ENCODE peak calls at places on chromosomes 4 and X, in four cellular contexts. E, S, L and Y are unnamed samples.
A peak's percentile ranks its signal among the peaks of the same experiment; 100 is the strongest.

GRCh38 chr4:144646523-144647094 is 653 bp downstream of the HHIP start:
- DNase-seq in E (no peak), S (no peak), L (peak; percentile 38), Y (no peak)

GRCh38 chr4:36360755-36361154 is 79.3 kb downstream of the DTHD1 start:
- DNase-seq in E (no peak), S (no peak), L (no peak), Y (no peak)

GRCh38 chrX:119398974-119399771 is at the start of gene SLC25A43:
- DNase-seq in E (no peak), S (no peak), L (peak; percentile 37), Y (no peak)

GRCh38 chr4:166538491-166539005 is 665.5 kb downstream of the TLL1 start:
- DNase-seq in E (no peak), S (no peak), L (no peak), Y (peak; percentile 45)

GRCh38 chrX:2177541-2177940 is 323.2 kb downstream of the DHRSX start:
- DNase-seq in E (no peak), S (no peak), L (no peak), Y (no peak)

GRCh38 chr4:22345678-22346077 is 170.2 kb downstream of the ADGRA3 start:
- DNase-seq in E (no peak), S (no peak), L (no peak), Y (no peak)

GRCh38 chr4:172202480-172203076 is 389.4 kb downstream of the GALNTL6 start:
- DNase-seq in E (peak; percentile 18), S (peak; percentile 21), L (no peak), Y (peak; percentile 56)

GRCh38 chr4:92121099-92121498 is 182.7 kb upstream of the GRID2 start:
- DNase-seq in E (no peak), S (no peak), L (no peak), Y (no peak)

GRCh38 chr4:77697860-77698599 is 92.4 kb downstream of the CXCL13 start:
- DNase-seq in E (peak; percentile 67), S (no peak), L (peak; percentile 65), Y (no peak)
- H3K4me1 ChIP-seq in E (peaks cover 5% of the 10 kb centered on the region), S (peaks cover 6% of the 10 kb centered on the region), L (peaks cover 2% of the 10 kb centered on the region), Y (peaks cover 9% of the 10 kb centered on the region)

GRCh38 chrX:39771089-39771488 is 326.7 kb downstream of the BCOR start:
- DNase-seq in E (no peak), S (no peak), L (no peak), Y (no peak)
- H2AK5ac ChIP-seq in E (no peak overlapping the region), S (no peak overlapping the region), L (peak overlapping the region; percentile 51), Y (no peak overlapping the region)

GRCh38 chr4:147772459-147772969 is 40.6 kb downstream of the ARHGAP10 start:
- DNase-seq in E (peak; percentile 92), S (no peak), L (no peak), Y (no peak)

GRCh38 chr4:147770831-147771230 is 38.9 kb downstream of the ARHGAP10 start:
- DNase-seq in E (no peak), S (no peak), L (no peak), Y (no peak)

GRCh38 chr4:147768113-147768512 is 36.2 kb downstream of the ARHGAP10 start:
- DNase-seq in E (peak; percentile 87), S (no peak), L (no peak), Y (no peak)

GRCh38 chr4:147772056-147772455 is 40.2 kb downstream of the ARHGAP10 start:
- DNase-seq in E (no peak), S (no peak), L (no peak), Y (no peak)

GRCh38 chr4:147769386-147769785 is 37.5 kb downstream of the ARHGAP10 start:
- DNase-seq in E (no peak), S (no peak), L (no peak), Y (no peak)
- H3K4me1 ChIP-seq in E (peaks cover 16% of the 10 kb centered on the region), S (no peaks in the 10 kb centered on the region), L (no peaks in the 10 kb centered on the region), Y (peaks cover 6% of the 10 kb centered on the region)

DNA sequence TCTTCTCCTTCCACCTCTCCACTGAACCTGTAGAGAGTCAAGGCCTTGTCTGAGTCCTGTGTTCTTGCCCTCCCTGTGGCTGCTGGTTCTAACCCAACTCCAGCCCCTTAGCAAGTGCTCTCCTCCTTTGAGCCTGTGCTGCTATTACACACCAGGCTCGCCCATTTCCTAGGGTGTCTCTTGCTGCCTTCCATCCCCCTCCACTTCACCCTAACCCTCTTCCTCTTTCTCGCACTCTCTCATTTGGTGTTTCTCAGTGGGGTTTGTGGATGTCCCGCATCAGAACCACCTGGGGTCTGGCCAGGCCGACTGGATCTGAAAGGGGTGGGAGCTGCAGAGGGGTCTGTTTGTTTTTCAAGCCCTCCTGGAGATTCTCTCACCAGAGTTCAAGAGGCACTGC is 156.7 kb downstream of the SPRY1 start:
- DNase-seq in E (no peak), S (no peak), L (no peak), Y (no peak)
- H2AK5ac ChIP-seq in E (no peak overlapping the region), S (no peak overlapping the region), L (no peak overlapping the region), Y (no peak overlapping the region)

GRCh38 chr4:3771932-3772495 is 5.8 kb downstream of the ADRA2C start:
- DNase-seq in E (no peak), S (no peak), L (no peak), Y (no peak)

GRCh38 chr4:3769642-3770184 is 3.5 kb downstream of the ADRA2C start:
- DNase-seq in E (no peak), S (no peak), L (no peak), Y (no peak)

GRCh38 chr4:3768842-3769641 is 2.9 kb downstream of the ADRA2C start:
- DNase-seq in E (no peak), S (no peak), L (no peak), Y (no peak)

GRCh38 chr4:3771167-3771809 is 5.1 kb downstream of the ADRA2C start:
- DNase-seq in E (no peak), S (no peak), L (no peak), Y (no peak)

DNA sequence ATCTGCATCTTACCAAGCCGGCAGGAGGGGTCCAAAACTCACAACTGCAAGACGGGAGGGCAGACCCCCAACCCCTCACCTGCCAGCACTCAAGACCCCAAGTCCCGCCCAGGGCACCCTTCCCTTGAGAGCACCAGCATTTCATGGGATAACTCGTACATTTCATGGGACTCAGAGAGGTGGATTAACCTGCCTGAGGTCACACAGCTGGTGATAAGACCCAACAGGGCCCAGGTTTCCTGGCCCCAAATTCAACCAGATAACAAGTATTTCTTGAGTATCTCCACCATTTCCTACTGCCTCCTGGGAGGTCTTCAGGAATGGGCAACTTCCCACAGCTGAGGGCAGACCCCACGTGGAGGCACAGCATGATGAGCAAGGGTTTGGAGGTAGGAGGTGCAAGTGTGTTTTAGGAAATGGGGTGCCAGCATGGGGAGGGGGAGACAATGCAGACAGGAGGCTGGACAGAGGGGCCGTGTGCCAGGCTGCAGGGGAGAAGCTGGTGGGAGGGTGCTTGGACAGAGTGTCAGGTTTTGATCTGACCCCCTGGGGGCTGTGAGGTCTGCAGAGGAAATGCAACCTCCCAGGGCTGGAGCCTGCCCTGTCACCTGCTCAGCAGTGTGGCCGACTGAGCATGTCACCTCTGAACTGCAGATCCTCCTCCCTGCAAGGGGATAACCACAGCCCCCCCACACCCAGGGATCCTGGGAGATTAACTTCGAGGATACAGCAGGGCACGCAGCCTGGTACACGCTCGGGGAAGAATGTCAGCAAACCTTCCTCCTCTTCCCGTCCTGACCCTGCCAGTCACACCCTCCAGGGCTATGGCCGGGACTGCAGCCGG is 4.4 kb downstream of the ADRA2C start:
- DNase-seq in E (no peak), S (no peak), L (no peak), Y (no peak)
- H3K4me1 ChIP-seq in E (no peaks in the 10 kb centered on the region), S (peaks cover 17% of the 10 kb centered on the region), L (no peaks in the 10 kb centered on the region), Y (peaks cover 5% of the 10 kb centered on the region)

GRCh38 chr4:73410916-73411730 is 7.0 kb downstream of the ALB start:
- DNase-seq in E (no peak), S (no peak), L (no peak), Y (no peak)
- H2AK5ac ChIP-seq in E (no peak overlapping the region), S (no peak overlapping the region), L (no peak overlapping the region), Y (no peak overlapping the region)

DNA sequence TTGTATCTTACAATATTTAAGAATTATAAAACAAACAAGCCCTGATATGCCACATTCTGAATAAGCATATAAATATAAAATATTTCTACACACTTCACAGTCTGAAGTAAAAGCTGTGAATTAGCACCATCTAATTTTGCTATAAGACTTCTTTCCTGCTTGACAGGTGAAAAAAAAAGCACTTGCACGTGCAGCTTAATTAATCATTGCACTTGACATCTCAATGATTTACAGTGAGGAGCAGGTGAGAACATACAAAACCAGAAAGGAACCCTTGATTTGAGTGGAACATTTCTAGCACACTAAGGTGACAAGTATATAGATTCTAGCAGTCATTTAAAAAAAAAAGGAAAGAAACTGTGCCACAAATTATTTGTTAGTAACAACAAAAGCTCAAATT is 47.9 kb downstream of the CHIC2 start:
- DNase-seq in E (no peak), S (no peak), L (no peak), Y (no peak)
- H3K4me1 ChIP-seq in E (peaks cover 1% of the 10 kb centered on the region), S (peaks cover 4% of the 10 kb centered on the region), L (peaks cover 5% of the 10 kb centered on the region), Y (peaks cover 2% of the 10 kb centered on the region)

DNA sequence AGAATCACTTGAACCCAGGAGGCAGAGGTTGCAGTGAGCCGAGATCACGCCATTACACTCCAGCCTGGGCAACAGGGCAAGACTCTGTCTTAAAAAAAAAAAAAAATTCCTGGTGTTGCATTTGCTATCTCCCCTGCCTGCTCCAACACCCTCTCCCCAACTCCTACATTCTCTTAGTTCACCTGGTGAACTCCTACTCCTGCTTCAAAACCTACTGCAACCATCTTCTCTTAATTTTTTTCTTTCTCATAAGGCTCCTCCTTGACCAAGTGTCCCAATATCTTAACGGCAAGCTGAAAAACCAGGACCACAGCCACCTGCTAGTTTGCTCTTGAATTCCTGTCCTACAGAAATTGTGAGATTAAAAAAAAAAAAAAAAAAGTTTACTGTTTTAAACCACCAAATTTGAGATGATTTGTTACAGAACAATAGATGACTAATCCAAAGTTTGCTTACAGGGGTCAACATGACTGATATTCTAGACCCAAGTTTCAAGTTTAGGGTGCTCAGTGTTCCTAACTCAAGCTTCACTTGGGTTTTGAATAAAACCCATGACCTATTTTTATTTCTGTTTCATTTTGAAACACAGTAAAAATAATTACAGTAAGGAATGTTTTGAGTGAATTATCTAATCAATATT is 13.1 kb upstream of the ANXA5 start:
- DNase-seq in E (no peak), S (no peak), L (no peak), Y (no peak)
- H2AK5ac ChIP-seq in E (peak overlapping the region; percentile 11), S (no peak overlapping the region), L (no peak overlapping the region), Y (no peak overlapping the region)

GRCh38 chrX:12949205-12949926 is 25.5 kb upstream of the TMSB4X start:
- DNase-seq in E (peak; percentile 41), S (no peak), L (no peak), Y (peak; percentile 22)
- H3K4me1 ChIP-seq in E (peaks cover 14% of the 10 kb centered on the region), S (peaks cover 11% of the 10 kb centered on the region), L (peaks cover 4% of the 10 kb centered on the region), Y (peaks cover 33% of the 10 kb centered on the region)

GRCh38 chrX:134388161-134389109 is 71.5 kb upstream of the HPRT1 start:
- DNase-seq in E (no peak), S (no peak), L (no peak), Y (no peak)
- H2AK5ac ChIP-seq in E (no peak overlapping the region), S (no peak overlapping the region), L (no peak overlapping the region), Y (no peak overlapping the region)